ENCODE peak calls at places on chromosomes 12 and 14, in five cellular contexts. One of them, this sample, is unnamed.

GRCh38 chr14:39232554-39233415 is 930 bp upstream of the MIA2 start:
- DNase-seq in fibroblast of lung: peak
- DNase-seq in GM23338: no peak
- DNase-seq in GM23248: peak
- DNase-seq in hepatocyte: peak
- DNase-seq in this sample: no peak

GRCh38 chr14:100383727-100384158 is 60.6 kb downstream of the SLC25A47 start:
- DNase-seq in GM23338: peak
- DNase-seq in hepatocyte: peak
- DNase-seq in fibroblast of lung: peak
- DNase-seq in GM23248: peak
- DNase-seq in this sample: no peak

GRCh38 chr14:47200740-47201139 is 474.7 kb downstream of the MDGA2 start:
- DNase-seq in GM23248: no peak
- DNase-seq in GM23338: no peak
- DNase-seq in hepatocyte: no peak
- DNase-seq in fibroblast of lung: no peak
- DNase-seq in this sample: no peak

GRCh38 chr12:122336015-122336946 is 70.0 kb upstream of the VPS33A start:
- DNase-seq in hepatocyte: peak
- DNase-seq in GM23338: peak
- DNase-seq in fibroblast of lung: peak
- DNase-seq in GM23248: peak
- DNase-seq in this sample: peak

GRCh38 chr14:41201721-41202120 is 405.0 kb upstream of the LRFN5 start:
- DNase-seq in GM23248: no peak
- DNase-seq in hepatocyte: no peak
- DNase-seq in fibroblast of lung: no peak
- DNase-seq in GM23338: no peak
- DNase-seq in this sample: no peak

GRCh38 chr14:36857136-36857535 is 195.5 kb downstream of the PAX9 start:
- DNase-seq in fibroblast of lung: no peak
- DNase-seq in GM23338: peak
- DNase-seq in hepatocyte: no peak
- DNase-seq in GM23248: no peak
- DNase-seq in this sample: no peak

GRCh38 chr14:68815288-68816182 is 22.7 kb upstream of the ZFP36L1 start:
- DNase-seq in GM23338: no peak
- DNase-seq in GM23248: peak
- DNase-seq in fibroblast of lung: no peak
- DNase-seq in hepatocyte: no peak
- DNase-seq in this sample: no peak

GRCh38 chr12:71216725-71217579 is 59.2 kb upstream of the TSPAN8 start:
- DNase-seq in hepatocyte: peak
- DNase-seq in GM23248: peak
- DNase-seq in GM23338: peak
- DNase-seq in fibroblast of lung: peak
- DNase-seq in this sample: peak

GRCh38 chr14:92103363-92103762 is 3.0 kb downstream of the ATXN3 start:
- DNase-seq in fibroblast of lung: no peak
- DNase-seq in hepatocyte: no peak
- DNase-seq in GM23338: no peak
- DNase-seq in GM23248: no peak
- DNase-seq in this sample: no peak

GRCh38 chr14:24353551-24354529 is 14.0 kb upstream of the RIPK3 start:
- DNase-seq in GM23248: peak
- DNase-seq in hepatocyte: peak
- DNase-seq in GM23338: no peak
- DNase-seq in fibroblast of lung: peak
- DNase-seq in this sample: peak

GRCh38 chr12:22018860-22019259 is 27.2 kb upstream of the CMAS start:
- DNase-seq in fibroblast of lung: peak
- DNase-seq in hepatocyte: no peak
- DNase-seq in GM23338: no peak
- DNase-seq in GM23248: peak
- DNase-seq in this sample: no peak

GRCh38 chr12:59401862-59402261 is 194.0 kb upstream of the SLC16A7 start:
- DNase-seq in GM23248: peak
- DNase-seq in hepatocyte: no peak
- DNase-seq in GM23338: no peak
- DNase-seq in fibroblast of lung: no peak
- DNase-seq in this sample: no peak

GRCh38 chr12:115407036-115407435 is 723.1 kb upstream of the TBX3 start:
- DNase-seq in GM23338: no peak
- DNase-seq in hepatocyte: no peak
- DNase-seq in GM23248: no peak
- DNase-seq in fibroblast of lung: no peak
- DNase-seq in this sample: no peak

GRCh38 chr12:20434993-20435392 is 66.7 kb downstream of the PDE3A start:
- DNase-seq in GM23338: no peak
- DNase-seq in fibroblast of lung: no peak
- DNase-seq in GM23248: peak
- DNase-seq in hepatocyte: no peak
- DNase-seq in this sample: no peak

GRCh38 chr12:25769076-25769945 is 189.2 kb upstream of the RASSF8 start:
- DNase-seq in fibroblast of lung: peak
- DNase-seq in hepatocyte: peak
- DNase-seq in GM23248: peak
- DNase-seq in GM23338: no peak
- DNase-seq in this sample: no peak

GRCh38 chr14:75303415-75303814 is 24.8 kb downstream of the FOS start:
- DNase-seq in fibroblast of lung: peak
- DNase-seq in GM23338: peak
- DNase-seq in hepatocyte: peak
- DNase-seq in GM23248: peak
- DNase-seq in this sample: peak

GRCh38 chr14:36217027-36217426 is 40.5 kb upstream of the PTCSC3 start:
- DNase-seq in hepatocyte: no peak
- DNase-seq in GM23248: no peak
- DNase-seq in GM23338: no peak
- DNase-seq in fibroblast of lung: no peak
- DNase-seq in this sample: no peak

GRCh38 chr14:55028066-55028465 is 1.0 kb downstream of the SOCS4 start:
- DNase-seq in GM23338: no peak
- DNase-seq in fibroblast of lung: no peak
- DNase-seq in GM23248: peak
- DNase-seq in hepatocyte: no peak
- DNase-seq in this sample: no peak

GRCh38 chr14:65103150-65103760 is 938 bp upstream of the MAX start:
- DNase-seq in GM23248: peak
- DNase-seq in GM23338: peak
- DNase-seq in hepatocyte: peak
- DNase-seq in fibroblast of lung: peak
- DNase-seq in this sample: no peak

GRCh38 chr12:111427417-111428074 is 21.8 kb downstream of the SH2B3 start:
- DNase-seq in GM23248: no peak
- DNase-seq in fibroblast of lung: no peak
- DNase-seq in hepatocyte: no peak
- DNase-seq in GM23338: no peak
- DNase-seq in this sample: no peak

GRCh38 chr14:105364100-105364708 is 34.1 kb upstream of the TEX22 start:
- DNase-seq in GM23248: peak
- DNase-seq in fibroblast of lung: peak
- DNase-seq in GM23338: no peak
- DNase-seq in hepatocyte: no peak
- DNase-seq in this sample: no peak

GRCh38 chr12:89389755-89390661 is 37.7 kb upstream of the DUSP6 start:
- DNase-seq in GM23338: no peak
- DNase-seq in fibroblast of lung: no peak
- DNase-seq in hepatocyte: peak
- DNase-seq in GM23248: no peak
- DNase-seq in this sample: no peak

GRCh38 chr14:52069617-52070431 is 965 bp upstream of the NID2 start:
- DNase-seq in GM23338: peak
- DNase-seq in hepatocyte: peak
- DNase-seq in fibroblast of lung: peak
- DNase-seq in GM23248: no peak
- DNase-seq in this sample: no peak

GRCh38 chr12:105214670-105215375 is 21.2 kb downstream of the APPL2 start:
- DNase-seq in hepatocyte: peak
- DNase-seq in fibroblast of lung: no peak
- DNase-seq in GM23248: peak
- DNase-seq in GM23338: no peak
- DNase-seq in this sample: no peak

GRCh38 chr12:60209933-60210332 is 614.1 kb downstream of the SLC16A7 start:
- DNase-seq in GM23338: no peak
- DNase-seq in GM23248: no peak
- DNase-seq in fibroblast of lung: no peak
- DNase-seq in hepatocyte: no peak
- DNase-seq in this sample: no peak

GRCh38 chr14:31297701-31298344 is 90.2 kb upstream of the HECTD1 start:
- DNase-seq in fibroblast of lung: no peak
- DNase-seq in hepatocyte: no peak
- DNase-seq in GM23248: peak
- DNase-seq in GM23338: no peak
- DNase-seq in this sample: no peak

GRCh38 chr12:86931714-86932113 is 675.5 kb upstream of the MGAT4C start:
- DNase-seq in GM23338: no peak
- DNase-seq in fibroblast of lung: no peak
- DNase-seq in GM23248: no peak
- DNase-seq in hepatocyte: no peak
- DNase-seq in this sample: no peak

GRCh38 chr12:22121224-22121623 is 75.2 kb downstream of the CMAS start:
- DNase-seq in fibroblast of lung: no peak
- DNase-seq in GM23248: no peak
- DNase-seq in GM23338: peak
- DNase-seq in hepatocyte: no peak
- DNase-seq in this sample: no peak

GRCh38 chr12:65534105-65534841 is 255.8 kb downstream of the MSRB3 start:
- DNase-seq in hepatocyte: peak
- DNase-seq in fibroblast of lung: no peak
- DNase-seq in GM23248: no peak
- DNase-seq in GM23338: no peak
- DNase-seq in this sample: no peak

GRCh38 chr14:104288272-104288671 is 149.9 kb downstream of the KIF26A start:
- DNase-seq in GM23338: no peak
- DNase-seq in GM23248: no peak
- DNase-seq in fibroblast of lung: no peak
- DNase-seq in hepatocyte: no peak
- DNase-seq in this sample: no peak

GRCh38 chr14:71380271-71380670 is 473.0 kb downstream of the PCNX1 start:
- DNase-seq in GM23338: peak
- DNase-seq in fibroblast of lung: peak
- DNase-seq in hepatocyte: no peak
- DNase-seq in GM23248: peak
- DNase-seq in this sample: no peak

GRCh38 chr14:105860615-105861580 is 334.5 kb downstream of the TMEM121 start:
- DNase-seq in fibroblast of lung: no peak
- DNase-seq in GM23338: no peak
- DNase-seq in hepatocyte: no peak
- DNase-seq in GM23248: no peak
- DNase-seq in this sample: no peak

GRCh38 chr12:76450690-76451089 is 102.5 kb upstream of the BBS10 start:
- DNase-seq in GM23338: no peak
- DNase-seq in fibroblast of lung: peak
- DNase-seq in GM23248: peak
- DNase-seq in hepatocyte: no peak
- DNase-seq in this sample: no peak

GRCh38 chr12:76455582-76456345 is 103.8 kb downstream of the OSBPL8 start:
- DNase-seq in GM23338: peak
- DNase-seq in GM23248: peak
- DNase-seq in hepatocyte: peak
- DNase-seq in fibroblast of lung: peak
- DNase-seq in this sample: peak

GRCh38 chr12:76449572-76449971 is 101.4 kb upstream of the BBS10 start:
- DNase-seq in hepatocyte: no peak
- DNase-seq in GM23338: no peak
- DNase-seq in fibroblast of lung: peak
- DNase-seq in GM23248: peak
- DNase-seq in this sample: no peak

GRCh38 chr12:76449993-76450392 is 101.8 kb upstream of the BBS10 start:
- DNase-seq in GM23338: no peak
- DNase-seq in hepatocyte: no peak
- DNase-seq in fibroblast of lung: no peak
- DNase-seq in GM23248: peak
- DNase-seq in this sample: no peak

GRCh38 chr12:76451528-76451927 is 103.3 kb upstream of the BBS10 start:
- DNase-seq in GM23248: no peak
- DNase-seq in fibroblast of lung: no peak
- DNase-seq in GM23338: no peak
- DNase-seq in hepatocyte: no peak
- DNase-seq in this sample: no peak
- H3K27ac ChIP-seq in GM23248: no peak
- H3K27ac ChIP-seq in fibroblast of lung: no peak
- H3K27ac ChIP-seq in GM23338: no peak
- H3K27ac ChIP-seq in hepatocyte: no peak
- H3K27ac ChIP-seq in this sample: no peak

DNA sequence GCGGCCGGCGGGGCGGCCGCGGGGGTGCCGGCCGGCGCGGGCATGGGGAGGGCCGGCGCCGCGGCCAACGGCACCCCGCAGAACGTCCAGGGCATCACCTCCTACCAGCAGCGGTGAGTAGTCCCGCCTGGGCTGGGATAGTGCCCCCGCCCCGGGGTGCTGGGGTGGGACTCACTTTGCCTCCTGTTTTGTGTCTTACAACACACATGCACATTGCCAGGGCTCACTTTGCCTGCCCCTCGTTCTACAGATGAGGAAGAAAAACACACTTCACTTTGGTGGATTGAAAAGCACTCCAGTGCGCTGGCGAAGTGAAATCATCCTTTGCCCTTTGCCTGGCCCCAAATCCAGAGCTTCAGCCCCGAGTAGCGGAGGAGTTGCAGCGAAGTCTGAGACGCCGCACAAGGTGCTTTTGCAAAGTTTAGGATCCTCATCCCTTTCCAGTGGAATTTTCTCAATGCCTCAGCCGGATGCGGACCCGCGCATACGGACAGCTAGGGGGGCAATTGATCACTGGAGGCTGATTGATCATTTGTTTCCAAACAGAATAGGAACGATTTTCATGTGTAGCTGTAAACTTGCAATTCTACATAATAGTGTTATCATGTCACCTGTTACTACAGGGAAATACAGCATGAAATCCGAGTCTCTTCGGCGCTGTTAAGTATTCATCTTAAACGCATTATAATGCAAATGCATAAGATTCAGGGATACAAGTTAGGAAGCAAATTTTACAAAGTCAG is 3.6 kb upstream of the NPAS3 start:
- DNase-seq in GM23338: peak
- DNase-seq in hepatocyte: no peak
- DNase-seq in fibroblast of lung: no peak
- DNase-seq in GM23248: peak
- DNase-seq in this sample: no peak
- TF ChIP-seq EZH2 in GM23338: peak
- TF ChIP-seq EZH2 in hepatocyte: peak
- TF ChIP-seq EZH2 in fibroblast of lung: peak
- TF ChIP-seq EZH2 in GM23248: peak
- TF ChIP-seq EZH2 in this sample: no peak

GRCh38 chr12:79546461-79547043 is 144.2 kb downstream of the PAWR start:
- DNase-seq in fibroblast of lung: no peak
- DNase-seq in GM23338: peak
- DNase-seq in hepatocyte: no peak
- DNase-seq in GM23248: peak
- DNase-seq in this sample: peak
- H3K27ac ChIP-seq in fibroblast of lung: no peak
- H3K27ac ChIP-seq in GM23338: peak
- H3K27ac ChIP-seq in hepatocyte: peak
- H3K27ac ChIP-seq in GM23248: peak
- H3K27ac ChIP-seq in this sample: peak

GRCh38 chr12:132583736-132584135 is 26.6 kb downstream of the LRCOL1 start:
- DNase-seq in GM23248: no peak
- DNase-seq in GM23338: peak
- DNase-seq in fibroblast of lung: no peak
- DNase-seq in hepatocyte: no peak
- DNase-seq in this sample: no peak
- TF ChIP-seq EZH2 in GM23248: no peak
- TF ChIP-seq EZH2 in GM23338: peak
- TF ChIP-seq EZH2 in fibroblast of lung: no peak
- TF ChIP-seq EZH2 in hepatocyte: no peak
- TF ChIP-seq EZH2 in this sample: no peak